ENCODE peak calls at places on chromosomes 11 and 22, in seven cellular contexts. A, U, Q, Z, J, B and M are unnamed samples.

GRCh38 chr11:134587345-134587744 is 175.3 kb upstream of the B3GAT1 start:
- DNase-seq in Z (no peak), Q (no peak), B (no peak), A (no peak), U (no peak), J (no peak), M (no peak)

GRCh38 chr11:100152751-100153150 is 534.3 kb upstream of the ARHGAP42 start:
- DNase-seq in U (no peak), J (no peak), B (no peak), A (no peak), Q (no peak), Z (no peak), M (no peak)

GRCh38 chr22:46905415-46905814 is 143.0 kb downstream of the TBC1D22A start:
- DNase-seq in J (no peak), B (no peak), Q (no peak), U (no peak), A (no peak), Z (no peak), M (no peak)

GRCh38 chr11:8267831-8268529 is 4.3 kb upstream of the LMO1 start:
- DNase-seq in J (peak; percentile 82), A (no peak), U (no peak), B (no peak), Q (no peak), Z (no peak), M (peak; percentile 41)

GRCh38 chr22:41240377-41241132 is at the start of gene CHADL:
- DNase-seq in J (peak; percentile 72), Q (peak; percentile 58), B (no peak), Z (no peak), A (no peak), U (no peak), M (no peak)

GRCh38 chr11:66912361-66912760 is 45.8 kb downstream of the PC start:
- DNase-seq in J (no peak), B (no peak), Q (no peak), A (no peak), U (no peak), Z (no peak), M (no peak)

GRCh38 chr11:613369-613968 is 2.3 kb downstream of the IRF7 start:
- DNase-seq in Z (peak; percentile 64), J (peak; percentile 88), U (peak; percentile 72), B (no peak), A (peak; percentile 89), Q (no peak), M (peak; percentile 74)

GRCh38 chr11:65932558-65932919 is 12.7 kb upstream of the TSGA10IP start:
- DNase-seq in J (no peak), A (peak; percentile 61), B (no peak), U (no peak), Z (no peak), Q (no peak), M (no peak)

GRCh38 chr11:115548878-115549528 is 44.8 kb upstream of the CADM1 start:
- DNase-seq in U (no peak), Z (peak; percentile 79), A (no peak), Q (peak; percentile 95), J (no peak), B (no peak), M (no peak)

GRCh38 chr22:35838849-35839646 is 121.4 kb downstream of the APOL5 start:
- DNase-seq in Q (peak; percentile 45), Z (no peak), A (no peak), B (no peak), U (no peak), J (no peak), M (no peak)
- TF ChIP-seq POLR2AphosphoS5 in Q (no peak), Z (no peak), A (no peak), B (no peak), U (no peak), J (no peak), M (no peak)

GRCh38 chr11:121117753-121118152 is 16.7 kb downstream of the TECTA start:
- DNase-seq in Z (no peak), A (no peak), U (no peak), J (no peak), Q (no peak), B (no peak), M (no peak)
- TF ChIP-seq TAF1 in Z (no peak), A (no peak), U (no peak), J (no peak), Q (no peak), B (no peak), M (no peak)

DNA sequence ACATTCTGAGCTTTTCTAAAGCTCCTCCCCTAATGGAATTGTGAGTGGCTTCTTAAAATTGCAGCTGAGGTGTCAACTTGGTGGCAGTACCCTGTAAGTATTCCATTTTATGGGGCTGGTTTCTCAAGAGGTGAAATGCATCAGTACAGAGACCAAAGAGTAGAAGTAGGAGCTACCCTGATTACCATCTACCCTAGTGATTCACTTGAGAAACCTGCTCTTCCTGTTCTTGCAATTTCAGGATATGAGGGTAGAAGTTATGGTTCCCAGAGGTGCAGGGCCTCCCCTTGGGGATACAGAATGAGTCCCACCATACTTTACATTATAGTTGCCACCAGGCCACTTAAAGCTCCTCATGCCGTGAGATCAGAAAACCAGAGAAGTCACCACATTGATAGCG is 944.6 kb downstream of the OPCML start:
- DNase-seq in U (no peak), Q (no peak), J (no peak), Z (no peak), A (no peak), B (no peak), M (no peak)
- TF ChIP-seq POLR2AphosphoS5 in U (no peak), Q (no peak), J (no peak), Z (no peak), A (no peak), B (no peak), M (no peak)

GRCh38 chr22:24474221-24474620 is 20.9 kb upstream of the UPB1 start:
- DNase-seq in B (no peak), A (no peak), Q (peak; percentile 64), U (no peak), J (no peak), Z (no peak), M (no peak)

GRCh38 chr22:24473278-24473677 is 21.9 kb upstream of the UPB1 start:
- DNase-seq in A (no peak), B (no peak), J (no peak), Q (no peak), U (no peak), Z (no peak), M (no peak)

GRCh38 chr22:24467340-24467739 is 27.8 kb upstream of the UPB1 start:
- DNase-seq in Q (no peak), Z (no peak), J (no peak), A (no peak), B (no peak), U (no peak), M (no peak)

GRCh38 chr22:24474649-24475048 is 20.5 kb upstream of the UPB1 start:
- DNase-seq in Z (no peak), U (no peak), J (no peak), Q (no peak), A (no peak), B (no peak), M (no peak)

GRCh38 chr22:24471570-24471969 is 23.6 kb upstream of the UPB1 start:
- DNase-seq in B (no peak), A (no peak), J (no peak), Q (no peak), U (no peak), Z (no peak), M (no peak)
- TF ChIP-seq TAF1 in B (no peak), A (no peak), J (no peak), Q (no peak), U (no peak), Z (no peak), M (no peak)

GRCh38 chr11:118224512-118225180 is at the start of gene JAML:
- DNase-seq in A (no peak), J (no peak), Z (no peak), U (no peak), Q (no peak), B (no peak), M (no peak)
- TF ChIP-seq POLR2AphosphoS5 in A (no peak), J (no peak), Z (no peak), U (no peak), Q (no peak), B (no peak), M (no peak)

GRCh38 chr11:92845390-92846185 is 123.9 kb upstream of the MTNR1B start:
- DNase-seq in U (no peak), Z (no peak), A (no peak), Q (peak; percentile 6), B (no peak), J (peak; percentile 45), M (no peak)
- TF ChIP-seq TAF1 in U (no peak), Z (no peak), A (no peak), Q (no peak), B (no peak), J (no peak), M (no peak)